ENCODE peak calls at places on chromosome 5, in six cellular contexts. M is neural crest cell, J is sciatic nerve, Y is IMR-90, B is NCI-H2081, K is AG04450. H is an unnamed sample.

GRCh38 chr5:97365173-97365845 is 182.3 kb upstream of the RIOK2 start:
- DNase-seq in M (no peak), J (no peak), Y (no peak), B (no peak), K (no peak), H (no peak)

GRCh38 chr5:149223081-149223848 is 48.4 kb upstream of the AFAP1L1 start:
- DNase-seq in M (no peak), J (no peak), Y (peak; percentile 53), B (no peak), K (no peak), H (no peak)

GRCh38 chr5:178069909-178070308 is 43.4 kb upstream of the N4BP3 start:
- DNase-seq in M (peak; percentile 22), J (no peak), Y (peak; percentile 26), B (peak; percentile 23), K (no peak), H (no peak)

GRCh38 chr5:16690243-16690839 is 73.5 kb upstream of the RETREG1 start:
- DNase-seq in M (peak; percentile 70), J (no peak), Y (peak; percentile 51), B (peak; percentile 79), K (no peak), H (no peak)

GRCh38 chr5:150658699-150659265 is 2.3 kb upstream of the MYOZ3 start:
- DNase-seq in M (no peak), J (no peak), Y (no peak), B (no peak), K (no peak), H (no peak)

GRCh38 chr5:65108786-65109743 is 340.3 kb downstream of the CWC27 start:
- DNase-seq in M (no peak), J (no peak), Y (peak; percentile 21), B (no peak), K (no peak), H (no peak)

GRCh38 chr5:42995152-42995751 is 44.9 kb downstream of the ANXA2R start:
- DNase-seq in M (no peak), J (no peak), Y (peak; percentile 38), B (no peak), K (no peak), H (no peak)

GRCh38 chr5:142215915-142216681 is 107.5 kb downstream of the NDFIP1 start:
- DNase-seq in M (no peak), J (peak; percentile 84), Y (peak; percentile 98), B (no peak), K (peak; percentile 93), H (no peak)

GRCh38 chr5:170115925-170116324 is 10.2 kb downstream of the FOXI1 start:
- DNase-seq in M (no peak), J (no peak), Y (no peak), B (no peak), K (no peak), H (no peak)

GRCh38 chr5:30502277-30502676 is 691.2 kb upstream of the CDH6 start:
- DNase-seq in M (no peak), J (no peak), Y (peak; percentile 52), B (no peak), K (no peak), H (no peak)

GRCh38 chr5:127492854-127493738 is 24.3 kb upstream of the PRRC1 start:
- DNase-seq in M (no peak), J (no peak), Y (peak; percentile 36), B (peak; percentile 21), K (no peak), H (no peak)

GRCh38 chr5:91957671-91958070 is 574.6 kb upstream of the ARRDC3 start:
- DNase-seq in M (no peak), J (no peak), Y (peak; percentile 56), B (no peak), K (no peak), H (no peak)

GRCh38 chr5:111685969-111686368 is 71.0 kb downstream of the NREP start:
- DNase-seq in M (no peak), J (no peak), Y (no peak), B (no peak), K (no peak), H (no peak)

GRCh38 chr5:77960305-77960704 is 184.2 kb upstream of the TBCA start:
- DNase-seq in M (no peak), J (no peak), Y (no peak), B (no peak), K (no peak), H (no peak)

GRCh38 chr5:73008831-73009230 is 53.0 kb downstream of the FCHO2 start:
- DNase-seq in M (no peak), J (no peak), Y (no peak), B (no peak), K (no peak), H (no peak)

GRCh38 chr5:124162782-124163532 is 583.5 kb downstream of the ZNF608 start:
- DNase-seq in M (peak; percentile 17), J (peak; percentile 56), Y (peak; percentile 44), B (peak; percentile 83), K (no peak), H (no peak)

GRCh38 chr5:132495672-132496630 is 5.4 kb upstream of the IRF1 start:
- DNase-seq in M (peak; percentile 31), J (peak; percentile 93), Y (peak; percentile 82), B (peak; percentile 86), K (peak; percentile 60), H (peak; percentile 99)

GRCh38 chr5:55544341-55544740 is 9.6 kb upstream of the PLPP1 start:
- DNase-seq in M (no peak), J (no peak), Y (peak; percentile 14), B (no peak), K (no peak), H (no peak)

GRCh38 chr5:53123702-53124101 is 14.1 kb upstream of the MOCS2 start:
- DNase-seq in M (no peak), J (no peak), Y (peak; percentile 40), B (no peak), K (no peak), H (no peak)

GRCh38 chr5:120682851-120683250 is 218.8 kb downstream of the PRR16 start:
- DNase-seq in M (no peak), J (no peak), Y (peak; percentile 55), B (no peak), K (no peak), H (no peak)

GRCh38 chr5:139271201-139272027 is 22.1 kb upstream of the MATR3 start:
- DNase-seq in M (no peak), J (no peak), Y (peak; percentile 94), B (peak; percentile 9), K (peak; percentile 82), H (no peak)

GRCh38 chr5:33241826-33242225 is 198.9 kb upstream of the TARS1 start:
- DNase-seq in M (no peak), J (no peak), Y (no peak), B (no peak), K (no peak), H (no peak)

GRCh38 chr5:34552129-34552528 is 104.0 kb upstream of the RAI14 start:
- DNase-seq in M (no peak), J (no peak), Y (peak; percentile 45), B (no peak), K (no peak), H (no peak)

GRCh38 chr5:149510136-149510535 is 41.1 kb downstream of the CSNK1A1 start:
- DNase-seq in M (no peak), J (no peak), Y (no peak), B (no peak), K (no peak), H (no peak)

GRCh38 chr5:167552356-167552755 is 739.1 kb upstream of the WWC1 start:
- DNase-seq in M (no peak), J (no peak), Y (no peak), B (no peak), K (no peak), H (no peak)

GRCh38 chr5:53490747-53491146 is 10.3 kb downstream of the FST start:
- DNase-seq in M (no peak), J (no peak), Y (peak; percentile 87), B (no peak), K (peak; percentile 69), H (no peak)

GRCh38 chr5:76257897-76258296 is 145.2 kb upstream of the IQGAP2 start:
- DNase-seq in M (no peak), J (no peak), Y (no peak), B (no peak), K (no peak), H (no peak)